ENCODE peak calls at places on chromosomes 13 and 19, in six cellular contexts. A, K, H, N, I and Q are unnamed samples.

GRCh38 chr19:13149628-13150186 is 468 bp downstream of the STX10 start:
- DNase-seq in A (peak), K (no peak), H (peak), N (no peak), I (peak), Q (no peak)

GRCh38 chr13:107202371-107203023 is 634.6 kb upstream of the ARGLU1 start:
- DNase-seq in A (no peak), K (no peak), H (no peak), N (no peak), I (no peak), Q (no peak)

GRCh38 chr19:19485161-19485997 is 30.0 kb downstream of the TSSK6 start:
- DNase-seq in A (no peak), K (no peak), H (no peak), N (no peak), I (no peak), Q (no peak)

GRCh38 chr19:1745589-1746031 is 7.7 kb upstream of the ONECUT3 start:
- DNase-seq in A (no peak), K (no peak), H (no peak), N (no peak), I (no peak), Q (peak)

GRCh38 chr19:29665826-29666633 is 769 bp downstream of the PLEKHF1 start:
- DNase-seq in A (no peak), K (no peak), H (no peak), N (no peak), I (no peak), Q (no peak)

GRCh38 chr13:26784704-26785639 is 24.4 kb upstream of the GPR12 start:
- DNase-seq in A (no peak), K (no peak), H (peak), N (no peak), I (no peak), Q (no peak)

GRCh38 chr13:95710313-95710712 is 33.4 kb downstream of the DNAJC3 start:
- DNase-seq in A (no peak), K (no peak), H (no peak), N (no peak), I (no peak), Q (no peak)

GRCh38 chr13:105047676-105048295 is 1487.7 kb downstream of the EFNB2 start:
- DNase-seq in A (no peak), K (no peak), H (no peak), N (no peak), I (no peak), Q (no peak)

GRCh38 chr13:64925284-64925683 is 2304.9 kb downstream of the PCDH9 start:
- DNase-seq in A (no peak), K (no peak), H (no peak), N (no peak), I (no peak), Q (no peak)

GRCh38 chr13:105567951-105568510 is 967.4 kb downstream of the EFNB2 start:
- DNase-seq in A (no peak), K (no peak), H (no peak), N (no peak), I (no peak), Q (no peak)

GRCh38 chr13:109192306-109192705 is 562.9 kb downstream of the MYO16 start:
- DNase-seq in A (no peak), K (no peak), H (no peak), N (no peak), I (no peak), Q (no peak)

GRCh38 chr19:10069046-10069445 is 17.1 kb upstream of the SHFL start:
- DNase-seq in A (no peak), K (no peak), H (no peak), N (no peak), I (no peak), Q (no peak)

GRCh38 chr19:2197270-2197669 is 33.5 kb downstream of the DOT1L start:
- DNase-seq in A (no peak), K (no peak), H (no peak), N (no peak), I (no peak), Q (no peak)